ENCODE peak calls at places on chromosomes 13 and 19, in five cellular contexts. H is A549, V is H1, X is WTC11, I is SK-N-SH. Z is an unnamed sample.

GRCh38 chr13:107845911-107846310 is 369.4 kb downstream of the LIG4 start:
- DNase-seq in I (no peak), V (no peak), X (no peak), H (no peak), Z (no peak)

GRCh38 chr13:25455146-25455545 is 83.4 kb downstream of the ATP8A2 start:
- DNase-seq in I (no peak), V (no peak), H (no peak), X (no peak), Z (no peak)

GRCh38 chr19:41998246-41999020 is 4.4 kb upstream of the ATP1A3 start:
- DNase-seq in V (no peak), X (peak; percentile 80), H (peak; percentile 86), I (peak; percentile 89), Z (no peak)

GRCh38 chr19:39236527-39236926 is 8.3 kb downstream of the IFNL3 start:
- DNase-seq in I (no peak), V (no peak), X (no peak), H (no peak), Z (no peak)

GRCh38 chr19:23887642-23888041 is 27.0 kb upstream of the ZNF726 start:
- DNase-seq in V (no peak), H (no peak), I (no peak), X (no peak), Z (no peak)

GRCh38 chr19:10872551-10873107 is 1.3 kb downstream of the CARM1 start:
- DNase-seq in I (no peak), H (no peak), V (no peak), X (no peak), Z (peak; percentile 22)

GRCh38 chr13:21413013-21413412 is 46.1 kb downstream of the ZDHHC20 start:
- DNase-seq in V (no peak), X (no peak), I (no peak), H (no peak), Z (peak; percentile 14)

GRCh38 chr19:35717665-35718344 is at the start of gene KMT2B:
- DNase-seq in V (no peak), X (peak; percentile 97), I (peak; percentile 99), H (peak; percentile 100), Z (no peak)

GRCh38 chr13:106533101-106533939 is 2.1 kb downstream of the EFNB2 start:
- DNase-seq in X (peak; percentile 83), V (no peak), I (peak; percentile 84), H (peak; percentile 43), Z (peak; percentile 81)

GRCh38 chr13:28273919-28274318 is 135.6 kb downstream of the PAN3 start:
- DNase-seq in H (no peak), X (no peak), V (no peak), I (no peak), Z (peak; percentile 5)

GRCh38 chr19:54154603-54155345 is 4.7 kb downstream of the LENG1 start:
- DNase-seq in V (no peak), X (no peak), H (no peak), I (no peak), Z (no peak)

GRCh38 chr13:110185696-110186095 is 121.3 kb downstream of the COL4A1 start:
- DNase-seq in V (no peak), I (no peak), X (no peak), H (no peak), Z (no peak)

GRCh38 chr19:5624154-5624663 is 1.3 kb downstream of the SAFB start:
- DNase-seq in V (no peak), H (no peak), I (peak; percentile 35), X (no peak), Z (peak; percentile 59)

GRCh38 chr19:50311723-50312635 is 17.2 kb downstream of the KCNC3 start:
- DNase-seq in I (peak; percentile 93), H (peak; percentile 94), V (peak; percentile 67), X (peak; percentile 82), Z (no peak)

GRCh38 chr13:52665325-52665724 is 12.7 kb downstream of the SUGT1 start:
- DNase-seq in I (peak; percentile 22), H (peak; percentile 7), V (no peak), X (no peak), Z (peak; percentile 46)

GRCh38 chr13:60753641-60754040 is 356.6 kb downstream of the TDRD3 start:
- DNase-seq in X (no peak), I (no peak), V (no peak), H (no peak), Z (no peak)

GRCh38 chr19:53772943-53773342 is 51.2 kb downstream of the NLRP12 start:
- DNase-seq in H (peak; percentile 38), X (peak; percentile 78), I (peak; percentile 55), V (no peak), Z (peak; percentile 66)

GRCh38 chr19:30815889-30816580 is 443.9 kb downstream of the ZNF536 start:
- DNase-seq in V (no peak), X (no peak), H (no peak), I (no peak), Z (no peak)

GRCh38 chr13:39363393-39363792 is 239.6 kb downstream of the LHFPL6 start:
- DNase-seq in X (no peak), I (no peak), V (no peak), H (no peak), Z (no peak)

GRCh38 chr13:80010286-80010831 is 330.6 kb downstream of the SPRY2 start:
- DNase-seq in X (no peak), I (no peak), H (no peak), V (no peak), Z (no peak)

GRCh38 chr13:37058801-37059135 is 720 bp downstream of the SUPT20H start:
- DNase-seq in X (no peak), V (no peak), H (peak; percentile 8), I (peak; percentile 46), Z (no peak)

GRCh38 chr13:100983111-100983510 is 308.5 kb upstream of the TMTC4 start:
- DNase-seq in I (no peak), V (no peak), X (no peak), H (no peak), Z (no peak)

GRCh38 chr19:12833747-12834417 is 497 bp downstream of the RTBDN start:
- DNase-seq in X (peak; percentile 71), I (peak; percentile 90), H (no peak), V (no peak), Z (no peak)

GRCh38 chr19:17692566-17692965 is 4.4 kb upstream of the UNC13A start:
- DNase-seq in X (no peak), V (no peak), I (no peak), H (no peak), Z (no peak)

GRCh38 chr13:98410591-98410990 is 166.3 kb downstream of the STK24 start:
- DNase-seq in X (no peak), V (no peak), H (no peak), I (no peak), Z (no peak)

GRCh38 chr13:37870895-37871550 is 1.5 kb upstream of the TRPC4 start:
- DNase-seq in H (no peak), I (no peak), V (no peak), X (peak; percentile 17), Z (no peak)

GRCh38 chr19:40089462-40089861 is 1.3 kb downstream of the ZNF780A start:
- DNase-seq in I (no peak), H (no peak), X (no peak), V (no peak), Z (no peak)

GRCh38 chr13:67554296-67554695 is 324.2 kb upstream of the PCDH9 start:
- DNase-seq in V (no peak), X (no peak), H (no peak), I (no peak), Z (no peak)

GRCh38 chr19:41595258-41595889 is 19.4 kb downstream of the CEACAM21 start:
- DNase-seq in X (peak; percentile 65), V (no peak), I (peak; percentile 62), H (peak; percentile 92), Z (peak; percentile 95)

DNA sequence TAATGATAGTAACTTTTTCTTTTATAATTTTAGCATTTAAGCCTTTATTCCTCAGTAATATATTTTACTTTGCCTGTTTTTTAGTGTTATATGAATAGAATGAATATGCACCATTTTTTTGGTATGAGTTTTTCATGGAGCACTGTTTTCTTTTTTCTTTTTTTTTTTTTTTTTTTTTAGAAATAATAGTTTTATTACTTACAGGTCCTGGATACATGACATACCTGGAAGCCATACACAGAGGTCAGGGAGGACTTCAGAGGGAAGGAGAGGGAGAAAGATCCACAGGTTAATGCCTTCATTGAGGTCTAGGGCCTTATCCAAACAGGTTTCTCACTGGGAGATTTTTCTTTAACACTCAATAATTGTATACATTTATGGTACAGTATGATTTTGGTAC is 26.4 kb downstream of the KCTD4 start:
- DNase-seq in I (no peak), H (no peak), X (no peak), V (no peak), Z (no peak)
- TF ChIP-seq MAX in I (no peak), H (no peak), X (no peak), V (no peak), Z (no peak)

GRCh38 chr19:7989071-7989575 is 16.3 kb downstream of the ELAVL1 start:
- DNase-seq in X (no peak), I (no peak), H (no peak), V (no peak), Z (no peak)
- TF ChIP-seq MAX in X (no peak), I (no peak), H (no peak), V (no peak), Z (no peak)

DNA sequence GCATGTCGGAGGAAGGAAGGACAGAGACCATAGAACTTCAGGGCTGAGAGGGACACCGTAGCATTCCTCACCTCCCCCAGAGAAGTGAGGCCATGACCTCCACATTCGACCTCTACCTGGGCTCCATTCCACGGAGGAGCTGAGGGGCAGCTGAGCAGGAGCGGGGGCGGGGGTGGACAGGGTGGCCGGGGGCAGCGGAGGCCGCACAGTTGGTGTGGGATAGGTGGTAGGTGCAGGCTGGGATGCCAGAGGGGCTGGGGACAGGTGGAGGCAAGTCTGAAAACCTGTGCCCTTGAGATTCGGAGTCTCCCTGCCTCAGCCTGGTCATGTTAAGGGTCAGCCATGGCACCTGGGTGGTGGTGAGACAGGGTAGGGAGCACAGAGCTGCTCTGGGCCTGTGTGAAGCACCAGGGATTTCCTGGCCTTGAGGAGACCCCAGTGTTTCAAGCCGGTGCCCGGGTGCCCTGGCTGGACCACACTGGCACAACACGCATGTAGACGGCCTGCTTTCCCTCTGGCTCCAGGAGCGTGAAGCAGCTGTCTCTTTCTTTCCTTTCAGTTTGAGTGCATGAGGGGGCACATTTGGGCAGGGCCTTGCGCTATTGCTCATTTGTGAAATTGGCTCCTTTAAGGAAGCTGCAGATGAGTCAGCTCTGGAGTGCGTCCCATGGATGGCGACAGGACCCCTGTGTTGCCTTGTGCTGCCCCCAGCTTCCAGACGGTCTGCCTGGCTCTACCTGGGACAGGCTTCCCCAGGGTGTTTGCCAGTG is 51.8 kb downstream of the TSSK6 start:
- DNase-seq in V (no peak), H (no peak), I (no peak), X (no peak), Z (peak; percentile 59)
- TF ChIP-seq MAX in V (no peak), H (no peak), I (no peak), X (no peak), Z (no peak)

GRCh38 chr13:50292082-50292481 is 276.8 kb downstream of the KCNRG start:
- DNase-seq in H (no peak), V (no peak), X (no peak), I (no peak), Z (no peak)
- TF ChIP-seq MAX in H (no peak), V (no peak), X (no peak), I (no peak), Z (no peak)

GRCh38 chr13:26557051-26557392 is 461 bp upstream of the WASF3 start:
- DNase-seq in X (no peak), H (no peak), V (no peak), I (no peak), Z (no peak)

GRCh38 chr13:26555413-26555812 is 2.1 kb upstream of the WASF3 start:
- DNase-seq in V (no peak), H (no peak), X (no peak), I (no peak), Z (no peak)

GRCh38 chr13:26558074-26558805 is 757 bp downstream of the WASF3 start:
- DNase-seq in V (no peak), H (no peak), X (peak; percentile 15), I (peak; percentile 73), Z (peak; percentile 49)

GRCh38 chr13:26558912-26559485 is 1.5 kb downstream of the WASF3 start:
- DNase-seq in H (no peak), I (no peak), X (no peak), V (no peak), Z (peak; percentile 46)

GRCh38 chr13:26557393-26558073 is at the start of gene WASF3:
- DNase-seq in H (peak; percentile 57), X (peak; percentile 97), V (peak; percentile 73), I (peak; percentile 99), Z (peak; percentile 95)
- TF ChIP-seq MAX in H (no peak), X (no peak), V (peak; percentile 57), I (no peak), Z (no peak)

Z was measured in endothelial cell of umbilical vein.